ENCODE peak calls at places on chromosomes 6 and 20, in eight cellular contexts. Z is HCT116, L is fibroblast of lung, W is hepatocyte, B is HepG2, K is endothelial cell of umbilical vein, C is PC-9, R is K562. T is an unnamed sample. For H3K79me2, the result is how much of the 10 kb centered on the place peaks cover.

GRCh38 chr6:99833034-99833433 is 161.0 kb downstream of the MCHR2 start:
- DNase-seq in C (no peak), K (no peak), B (no peak), R (no peak), L (no peak), Z (no peak), W (no peak), T (no peak)

GRCh38 chr6:105112577-105112976 is 67.2 kb downstream of the POPDC3 start:
- DNase-seq in Z (no peak), W (no peak), C (peak), K (no peak), R (no peak), L (no peak), B (no peak), T (no peak)

GRCh38 chr6:122799916-122800701 is 11.1 kb downstream of the SMPDL3A start:
- DNase-seq in R (no peak), K (no peak), B (no peak), Z (no peak), L (peak), C (peak), W (peak), T (no peak)

GRCh38 chr6:29723666-29724588 is 693 bp downstream of the HLA-F start:
- DNase-seq in W (peak), C (peak), B (no peak), L (no peak), Z (no peak), R (no peak), K (peak), T (no peak)

GRCh38 chr6:6969761-6970223 is 138.0 kb upstream of the RREB1 start:
- DNase-seq in R (peak), Z (peak), C (peak), B (peak), W (peak), L (no peak), K (no peak), T (no peak)

GRCh38 chr6:144346719-144347446 is 61.7 kb downstream of the UTRN start:
- DNase-seq in R (no peak), K (peak), C (peak), W (no peak), Z (peak), B (no peak), L (peak), T (no peak)

GRCh38 chr6:110720066-110720465 is 95.2 kb downstream of the CDK19 start:
- DNase-seq in C (no peak), B (no peak), Z (no peak), K (no peak), W (no peak), L (no peak), R (no peak), T (no peak)

GRCh38 chr6:16239798-16240123 is 1.4 kb downstream of the GMPR start:
- DNase-seq in L (peak), C (no peak), Z (peak), W (no peak), K (no peak), R (no peak), B (peak), T (no peak)

GRCh38 chr6:3750324-3751018 is 1.0 kb downstream of the PXDC1 start:
- DNase-seq in B (peak), Z (no peak), R (peak), K (peak), C (peak), W (peak), L (peak), T (no peak)

GRCh38 chr6:106715922-106716321 is 86.5 kb downstream of the QRSL1 start:
- DNase-seq in B (no peak), W (no peak), K (no peak), L (no peak), R (no peak), C (no peak), Z (no peak), T (peak)

GRCh38 chr20:59939052-59939878 is 840 bp downstream of the PPP1R3D start:
- DNase-seq in W (peak), K (no peak), Z (no peak), L (peak), R (no peak), C (no peak), B (no peak), T (no peak)

GRCh38 chr6:83960704-83961103 is 72.9 kb upstream of the MRAP2 start:
- DNase-seq in K (no peak), L (no peak), R (no peak), W (no peak), C (no peak), Z (no peak), B (no peak), T (no peak)

GRCh38 chr6:105192707-105193465 is 13.1 kb upstream of the POPDC3 start:
- DNase-seq in Z (no peak), B (no peak), L (peak), C (no peak), W (no peak), K (no peak), R (no peak), T (no peak)

GRCh38 chr6:27280540-27281000 is 31.5 kb downstream of the POM121L2 start:
- DNase-seq in Z (peak), W (peak), R (peak), L (no peak), B (peak), K (no peak), C (no peak), T (no peak)

GRCh38 chr20:24662756-24663399 is 193.4 kb downstream of the SYNDIG1 start:
- DNase-seq in W (no peak), C (no peak), L (peak), Z (no peak), K (no peak), R (no peak), B (no peak), T (no peak)

GRCh38 chr6:900716-901605 is 208.0 kb upstream of the EXOC2 start:
- DNase-seq in K (no peak), R (no peak), W (peak), C (no peak), B (peak), Z (no peak), L (no peak), T (no peak)

GRCh38 chr6:137102851-137103492 is 58.2 kb upstream of the IL20RA start:
- DNase-seq in Z (no peak), R (no peak), W (no peak), L (no peak), C (no peak), K (no peak), B (no peak), T (peak)

GRCh38 chr20:62123450-62124118 is 1.3 kb downstream of the LSM14B start:
- DNase-seq in R (no peak), K (peak), L (peak), W (peak), C (no peak), Z (no peak), B (no peak), T (no peak)

GRCh38 chr6:135870722-135871121 is 19.2 kb downstream of the PDE7B start:
- DNase-seq in R (no peak), Z (no peak), K (peak), B (no peak), L (peak), C (no peak), W (no peak), T (no peak)

GRCh38 chr6:133544419-133544818 is 303.3 kb downstream of the EYA4 start:
- DNase-seq in R (no peak), L (no peak), K (no peak), Z (no peak), W (no peak), C (no peak), B (no peak), T (no peak)

GRCh38 chr6:13229205-13230085 is 98.9 kb downstream of the TBC1D7 start:
- DNase-seq in R (peak), K (no peak), B (peak), C (peak), Z (peak), L (no peak), W (peak), T (peak)

GRCh38 chr20:23228912-23229311 is 121.7 kb upstream of the NXT1 start:
- DNase-seq in B (no peak), Z (no peak), C (no peak), W (no peak), R (no peak), L (peak), K (peak), T (no peak)

GRCh38 chr6:158793432-158793831 is 25.7 kb downstream of the EZR start:
- DNase-seq in Z (peak), K (peak), C (peak), L (peak), W (peak), R (peak), B (peak), T (peak)

GRCh38 chr6:27650620-27651370 is 177.9 kb upstream of the ZNF184 start:
- DNase-seq in Z (peak), R (peak), L (peak), W (peak), K (peak), C (peak), B (peak), T (peak)

DNA sequence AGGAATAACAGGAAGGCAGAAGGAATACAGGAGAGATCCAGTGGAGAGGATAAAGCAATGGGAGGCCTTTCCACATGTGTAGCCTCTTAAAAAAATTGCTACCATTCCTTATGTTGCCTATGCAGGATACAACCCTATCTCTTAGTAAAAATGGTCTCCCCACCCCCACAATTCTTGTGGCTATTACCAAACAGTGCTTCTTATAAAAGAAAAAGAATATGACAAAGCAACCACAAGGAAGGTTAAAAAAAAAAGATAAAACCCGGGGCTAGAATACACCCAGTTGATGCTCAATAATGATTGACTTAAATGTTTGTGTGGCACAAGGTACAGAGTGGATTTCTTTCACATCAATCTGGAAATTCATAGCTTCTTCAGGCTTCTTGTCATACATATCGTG is 250.9 kb downstream of the HIVEP2 start:
- DNase-seq in C (no peak), B (no peak), Z (no peak), K (no peak), L (no peak), W (no peak), R (no peak), T (no peak)
- H2AFZ ChIP-seq in C (no peak), B (no peak), Z (no peak), K (no peak), L (no peak), W (no peak), R (no peak), T (no peak)

GRCh38 chr6:161407581-161407980 is 133.7 kb upstream of the AGPAT4 start:
- DNase-seq in R (peak), L (peak), B (peak), Z (no peak), W (no peak), K (no peak), C (no peak), T (no peak)
- H3K79me2 ChIP-seq in R (under half), L (under half), B (under half), Z (under half), W (under half), K (under half), C (under half), T (under half)

GRCh38 chr6:26064619-26065257 is 22.5 kb upstream of the HFE start:
- DNase-seq in Z (peak), B (peak), W (peak), L (peak), C (no peak), K (peak), R (peak), T (peak)

GRCh38 chr6:26065952-26066380 is 21.3 kb upstream of the HFE start:
- DNase-seq in Z (peak), K (peak), R (peak), B (peak), W (peak), C (peak), L (peak), T (peak)

GRCh38 chr6:26071135-26071534 is 16.1 kb upstream of the HFE start:
- DNase-seq in K (no peak), W (no peak), B (no peak), Z (no peak), C (no peak), R (peak), L (peak), T (no peak)

GRCh38 chr6:26067367-26067766 is 19.9 kb upstream of the HFE start:
- DNase-seq in R (no peak), L (no peak), K (no peak), W (no peak), Z (no peak), C (peak), B (no peak), T (no peak)

GRCh38 chr6:26068036-26068435 is 19.2 kb upstream of the HFE start:
- DNase-seq in B (no peak), R (no peak), C (no peak), L (no peak), K (no peak), W (no peak), Z (no peak), T (no peak)
- H2AFZ ChIP-seq in B (no peak), R (peak), C (peak), L (no peak), K (no peak), W (no peak), Z (peak), T (no peak)

DNA sequence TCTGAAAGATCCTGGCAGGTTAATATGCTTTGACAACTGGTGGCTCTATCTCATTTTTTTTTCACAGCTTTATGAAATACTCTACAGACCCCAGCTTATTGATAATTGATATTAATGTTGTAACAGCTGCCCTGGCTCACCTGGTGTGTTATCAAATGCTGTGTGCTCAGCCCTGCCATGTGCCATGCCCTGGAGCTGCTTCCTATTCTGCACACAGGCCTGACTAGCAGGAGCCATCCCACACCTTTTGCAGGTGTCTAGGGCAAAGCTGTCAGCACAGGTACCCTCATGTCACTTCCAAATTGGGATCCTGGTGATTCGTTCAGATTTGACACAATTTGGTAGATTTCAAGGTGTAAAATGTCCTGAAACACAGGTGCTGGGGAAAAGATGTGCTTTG is 254.6 kb upstream of the MAN1A1 start:
- DNase-seq in W (no peak), B (no peak), K (no peak), Z (no peak), R (no peak), C (no peak), L (no peak), T (no peak)
- H3K79me2 ChIP-seq in W (under half), B (under half), K (under half), Z (under half), R (under half), C (under half), L (under half), T (under half)

DNA sequence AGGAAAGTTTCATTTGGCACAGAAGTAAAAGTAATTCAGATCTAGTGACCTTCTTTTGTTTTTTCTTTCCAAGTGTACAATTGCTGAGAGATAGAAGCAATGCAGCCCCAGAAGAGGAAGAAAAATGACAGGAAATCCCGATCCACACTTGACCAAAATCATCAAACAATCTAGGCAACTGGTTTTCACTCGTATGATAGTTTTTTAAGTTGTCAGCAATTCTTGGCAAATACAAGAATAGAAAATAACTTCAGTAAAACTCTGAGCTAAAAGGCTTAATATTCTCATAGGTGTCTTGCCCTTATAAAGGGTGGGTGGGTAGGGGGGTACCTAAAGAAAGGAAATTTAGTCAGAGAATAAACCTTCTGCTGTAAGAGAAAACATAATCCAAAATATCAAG is 36.0 kb downstream of the SESN1 start:
- DNase-seq in W (no peak), R (no peak), L (no peak), C (no peak), K (no peak), Z (no peak), B (no peak), T (no peak)
- H2AFZ ChIP-seq in W (no peak), R (no peak), L (no peak), C (no peak), K (no peak), Z (no peak), B (no peak), T (no peak)

GRCh38 chr20:50085481-50086365 is 27.2 kb downstream of the UBE2V1 start:
- DNase-seq in B (peak), Z (peak), L (peak), W (peak), K (peak), C (peak), R (peak), T (peak)
- H3K79me2 ChIP-seq in B (under half), Z (half or more), L (under half), W (under half), K (under half), C (half or more), R (under half), T (under half)

DNA sequence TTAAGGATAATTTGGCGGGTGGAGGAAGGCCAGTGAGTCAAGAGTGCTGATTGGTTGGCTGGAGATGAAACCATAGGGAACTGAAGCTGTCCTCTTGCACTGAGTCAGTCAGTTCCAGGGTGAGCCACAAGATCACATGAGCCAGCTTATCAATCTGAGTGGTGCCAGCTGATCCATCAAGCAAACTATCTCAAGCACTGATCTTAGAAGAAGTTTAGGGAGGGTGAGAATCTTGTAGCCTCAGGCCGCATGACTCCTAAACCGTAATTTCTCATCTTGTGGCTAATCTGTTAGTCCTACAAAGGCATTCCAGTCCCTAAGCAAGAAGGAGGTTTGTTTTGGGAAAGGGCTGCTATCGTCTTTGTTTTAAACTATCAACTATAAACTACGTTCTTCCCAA is 954.3 kb downstream of the KIF16B start:
- DNase-seq in L (no peak), Z (no peak), R (no peak), B (no peak), C (peak), W (no peak), K (no peak), T (no peak)
- H2AFZ ChIP-seq in L (no peak), Z (no peak), R (no peak), B (no peak), C (no peak), W (no peak), K (no peak), T (no peak)

GRCh38 chr20:36493013-36493800 is 48.1 kb upstream of the MYL9 start:
- DNase-seq in C (no peak), K (peak), W (no peak), Z (no peak), R (peak), L (no peak), B (no peak), T (no peak)

GRCh38 chr20:36496707-36497669 is 44.3 kb upstream of the MYL9 start:
- DNase-seq in B (no peak), L (no peak), Z (no peak), C (no peak), K (no peak), W (no peak), R (no peak), T (no peak)

GRCh38 chr20:36490191-36490590 is 51.1 kb upstream of the MYL9 start:
- DNase-seq in L (no peak), K (no peak), Z (no peak), C (no peak), W (no peak), R (no peak), B (no peak), T (no peak)

GRCh38 chr20:36491901-36492617 is 49.3 kb upstream of the MYL9 start:
- DNase-seq in C (no peak), K (peak), L (no peak), W (peak), Z (no peak), R (no peak), B (no peak), T (no peak)

DNA sequence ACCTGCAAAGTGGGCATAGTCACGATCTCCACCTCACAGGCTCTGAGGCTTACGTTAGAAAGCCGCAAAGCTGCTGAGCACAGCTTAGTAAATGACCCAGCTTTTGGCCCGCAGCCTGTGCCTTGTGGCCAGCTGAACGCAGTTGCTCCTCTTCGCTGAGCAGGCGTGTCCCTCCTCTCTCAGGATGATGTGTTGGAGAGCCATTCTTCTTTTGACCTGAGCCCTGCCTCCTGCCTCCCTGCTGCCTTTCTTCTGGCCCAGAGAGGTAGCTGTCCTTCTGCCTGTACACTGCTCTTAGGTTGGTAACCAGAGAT is 47.6 kb upstream of the MYL9 start:
- DNase-seq in L (peak), C (no peak), Z (no peak), R (no peak), K (no peak), B (no peak), W (no peak), T (no peak)
- H3K79me2 ChIP-seq in L (half or more), C (under half), Z (under half), R (under half), K (half or more), B (under half), W (half or more), T (under half)